ENCODE peak calls at places on chromosomes 16 and 17, in eight cellular contexts. G is GM04504; I is uterus; O is brain microvascular endothelial cell; D is stimulated activated CD4-positive, alpha-beta T cell treated with anti-CD3 and anti-CD28 coated beads, Interleukin-1b, Interleukin-23, amount 100 ng/mL, for 48 hours; K is PC-3; Y is tibial nerve; M is NCI-H510A. W is an unnamed sample.

GRCh38 chr17:3852561-3852960 is 6.5 kb upstream of the NCBP3 start:
- DNase-seq in K (no peak), Y (no peak), I (no peak), O (no peak), M (no peak), G (no peak), D (no peak), W (no peak)

GRCh38 chr16:67449739-67450138 is 18.8 kb downstream of the HSD11B2 start:
- DNase-seq in Y (no peak), I (no peak), O (no peak), D (no peak), G (no peak), M (no peak), K (no peak), W (no peak)

GRCh38 chr16:86501989-86502855 is 8.1 kb upstream of the FOXF1 start:
- DNase-seq in O (no peak), Y (no peak), G (no peak), D (no peak), M (no peak), I (no peak), K (no peak), W (no peak)

GRCh38 chr16:20166531-20167235 is 93.0 kb upstream of the GPR139 start:
- DNase-seq in Y (no peak), D (no peak), G (no peak), O (no peak), I (no peak), M (no peak), K (no peak), W (peak)

GRCh38 chr17:48241131-48241591 is 133.6 kb downstream of the SNX11 start:
- DNase-seq in K (peak), D (peak), Y (peak), G (peak), O (peak), I (peak), M (no peak), W (peak)

GRCh38 chr17:56593741-56594527 is 435 bp downstream of the NOG start:
- DNase-seq in I (no peak), Y (peak), O (peak), M (peak), K (peak), G (peak), D (peak), W (peak)

GRCh38 chr16:86070511-86070910 is 171.5 kb downstream of the IRF8 start:
- DNase-seq in Y (no peak), O (no peak), G (no peak), D (no peak), I (no peak), K (no peak), M (no peak), W (no peak)

GRCh38 chr17:64183815-64184397 is 54.0 kb upstream of the ERN1 start:
- DNase-seq in Y (no peak), I (no peak), K (peak), O (peak), M (no peak), G (peak), D (peak), W (peak)

GRCh38 chr16:54939537-54940278 is 9.0 kb downstream of the IRX5 start:
- DNase-seq in M (no peak), D (no peak), K (no peak), O (no peak), I (no peak), Y (no peak), G (peak), W (no peak)

GRCh38 chr17:44795928-44796327 is 34.2 kb downstream of the GJC1 start:
- DNase-seq in D (no peak), I (no peak), G (no peak), K (no peak), O (no peak), M (no peak), Y (no peak), W (no peak)

GRCh38 chr16:27254262-27254811 is 14.2 kb downstream of the NSMCE1 start:
- DNase-seq in G (no peak), O (no peak), K (no peak), Y (no peak), I (no peak), D (no peak), M (no peak), W (no peak)

GRCh38 chr17:73644145-73645049 is at the start of gene SDK2:
- DNase-seq in M (peak), Y (no peak), D (no peak), G (no peak), K (no peak), O (no peak), I (no peak), W (peak)

GRCh38 chr17:63138713-63139112 is 172.7 kb downstream of the TANC2 start:
- DNase-seq in M (no peak), G (no peak), K (no peak), I (no peak), D (no peak), Y (no peak), O (no peak), W (no peak)

GRCh38 chr17:6098466-6099180 is 28.4 kb downstream of the WSCD1 start:
- DNase-seq in K (no peak), Y (no peak), M (no peak), O (no peak), G (no peak), I (peak), D (no peak), W (no peak)

GRCh38 chr16:15650698-15651161 is 685 bp downstream of the NDE1 start:
- DNase-seq in Y (peak), M (no peak), I (peak), O (no peak), K (peak), G (no peak), D (peak), W (no peak)

GRCh38 chr17:3857261-3858105 is 11.4 kb upstream of the NCBP3 start:
- DNase-seq in M (no peak), K (no peak), Y (no peak), O (no peak), G (no peak), I (no peak), D (no peak), W (no peak)

GRCh38 chr17:45888392-45888791 is 6.0 kb upstream of the MAPT start:
- DNase-seq in I (no peak), K (no peak), M (no peak), O (no peak), D (no peak), Y (no peak), G (no peak), W (no peak)

GRCh38 chr17:10807704-10808128 is 3.8 kb upstream of the TMEM238L start:
- DNase-seq in I (no peak), O (no peak), G (no peak), Y (no peak), K (no peak), M (no peak), D (peak), W (no peak)

GRCh38 chr17:61379457-61380216 is 20.0 kb upstream of the TBX2 start:
- DNase-seq in Y (no peak), K (no peak), O (no peak), I (no peak), M (no peak), D (no peak), G (no peak), W (no peak)

GRCh38 chr17:16351831-16352230 is 1.4 kb downstream of the CENPV start:
- DNase-seq in D (no peak), M (no peak), I (no peak), Y (no peak), K (no peak), G (no peak), O (peak), W (no peak)

GRCh38 chr16:47395733-47396503 is 64.9 kb downstream of the ITFG1 start:
- DNase-seq in D (no peak), Y (no peak), G (no peak), M (no peak), O (no peak), I (no peak), K (no peak), W (no peak)

GRCh38 chr17:50468120-50469004 is at the start of gene CHAD:
- DNase-seq in D (no peak), O (no peak), I (no peak), M (no peak), G (no peak), K (no peak), Y (no peak), W (no peak)

W was measured in SW480.